ENCODE peak calls at places on chromosomes 1 and 21, in six cellular contexts. N, D, V, W, B and M are unnamed samples.

GRCh38 chr1:206050655-206051235 is 2.2 kb upstream of the RHEX start:
- DNase-seq in N (peak), D (no peak), B (peak), V (no peak), W (no peak), M (no peak)

GRCh38 chr1:231493421-231494185 is 34.9 kb upstream of the TSNAX start:
- DNase-seq in D (no peak), B (peak), V (peak), W (no peak), N (peak), M (no peak)

GRCh38 chr1:16026723-16027484 is 5.1 kb downstream of the CLCNKA start:
- DNase-seq in V (no peak), D (peak), B (no peak), N (no peak), W (peak), M (peak)

GRCh38 chr21:36753556-36753955 is 54.6 kb downstream of the SIM2 start:
- DNase-seq in W (no peak), V (peak), N (peak), D (no peak), B (no peak), M (no peak)

GRCh38 chr1:24483441-24483840 is 19.2 kb upstream of the RCAN3 start:
- DNase-seq in V (no peak), D (no peak), B (no peak), N (no peak), W (no peak), M (no peak)

GRCh38 chr1:95650631-95651030 is 416.6 kb downstream of the RWDD3 start:
- DNase-seq in D (no peak), W (no peak), V (no peak), N (no peak), B (no peak), M (peak)

GRCh38 chr1:233614173-233614742 is 352 bp downstream of the KCNK1 start:
- DNase-seq in B (peak), D (peak), W (peak), V (peak), N (peak), M (peak)

GRCh38 chr1:27656157-27656893 is 15.7 kb downstream of the IFI6 start:
- DNase-seq in W (no peak), B (no peak), V (peak), D (peak), N (peak), M (peak)

GRCh38 chr1:178275083-178275482 is 181.2 kb downstream of the RASAL2 start:
- DNase-seq in W (no peak), B (peak), N (peak), V (peak), D (no peak), M (no peak)

GRCh38 chr1:223109581-223110026 is 33.4 kb downstream of the TLR5 start:
- DNase-seq in N (no peak), W (no peak), B (no peak), D (no peak), V (no peak), M (no peak)

GRCh38 chr21:38293765-38294164 is 37.0 kb downstream of the KCNJ15 start:
- DNase-seq in V (no peak), W (no peak), B (no peak), D (no peak), N (no peak), M (no peak)

GRCh38 chr1:233281711-233282581 is 13.6 kb downstream of the PCNX2 start:
- DNase-seq in N (peak), B (no peak), D (no peak), V (peak), W (no peak), M (no peak)

GRCh38 chr21:34969431-34970036 is 79.6 kb downstream of the RUNX1 start:
- DNase-seq in W (no peak), B (no peak), N (no peak), V (no peak), D (no peak), M (no peak)

GRCh38 chr1:84300991-84301758 is at the start of gene SAMD13:
- DNase-seq in D (no peak), V (peak), W (no peak), B (no peak), N (peak), M (no peak)

GRCh38 chr1:79090985-79091384 is 84.5 kb upstream of the ADGRL4 start:
- DNase-seq in D (no peak), W (no peak), V (no peak), N (no peak), B (no peak), M (no peak)

GRCh38 chr1:12078938-12079861 is 16.1 kb downstream of the TNFRSF8 start:
- DNase-seq in N (peak), B (no peak), W (peak), D (peak), V (peak), M (peak)

GRCh38 chr21:45129231-45129923 is 55.0 kb downstream of the ADARB1 start:
- DNase-seq in D (no peak), N (peak), V (peak), B (no peak), W (no peak), M (no peak)

GRCh38 chr1:192877283-192877886 is 68.5 kb downstream of the RGS2 start:
- DNase-seq in B (no peak), N (no peak), V (peak), W (no peak), D (no peak), M (no peak)

GRCh38 chr1:241518447-241519307 is 878 bp downstream of the FH start:
- DNase-seq in W (no peak), D (peak), N (peak), V (peak), B (no peak), M (peak)

GRCh38 chr21:33682992-33683627 is 40.8 kb downstream of the ITSN1 start:
- DNase-seq in N (peak), D (no peak), V (peak), W (no peak), B (peak), M (peak)

GRCh38 chr1:106921186-106921585 is 135.3 kb upstream of the PRMT6 start:
- DNase-seq in D (no peak), V (no peak), W (no peak), N (peak), B (no peak), M (no peak)

GRCh38 chr1:21099034-21099868 is 77.4 kb downstream of the EIF4G3 start:
- DNase-seq in W (no peak), B (no peak), V (peak), D (no peak), N (peak), M (no peak)

DNA sequence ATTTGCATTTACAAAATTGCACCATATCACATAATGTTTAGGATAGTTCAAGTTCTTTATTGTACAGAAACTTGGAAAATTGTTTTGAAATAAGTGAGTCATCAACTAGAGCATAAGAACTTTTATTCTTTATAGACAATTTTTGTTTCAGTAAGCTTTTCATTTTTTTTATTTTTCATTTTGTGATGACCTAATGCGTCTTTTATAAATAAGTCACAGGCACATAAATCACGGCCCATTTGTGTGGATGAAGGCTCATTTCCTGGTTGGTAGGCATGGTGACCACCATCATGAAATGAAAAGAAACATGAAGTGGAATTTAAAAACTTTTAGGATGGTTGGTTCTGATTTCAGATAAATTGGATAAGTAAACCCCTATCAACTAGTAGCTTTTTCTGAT is 39.3 kb downstream of the SPAG17 start:
- DNase-seq in B (no peak), W (no peak), V (no peak), N (peak), D (no peak), M (no peak)
- H4K91ac ChIP-seq in B (no peak), W (no peak), V (no peak), N (no peak), D (no peak), M (no peak)

GRCh38 chr1:43930949-43931275 is 2.7 kb upstream of the ARTN start:
- DNase-seq in B (no peak), D (no peak), W (no peak), V (no peak), N (no peak), M (no peak)
- H4K91ac ChIP-seq in B (no peak), D (no peak), W (no peak), V (no peak), N (no peak), M (no peak)

DNA sequence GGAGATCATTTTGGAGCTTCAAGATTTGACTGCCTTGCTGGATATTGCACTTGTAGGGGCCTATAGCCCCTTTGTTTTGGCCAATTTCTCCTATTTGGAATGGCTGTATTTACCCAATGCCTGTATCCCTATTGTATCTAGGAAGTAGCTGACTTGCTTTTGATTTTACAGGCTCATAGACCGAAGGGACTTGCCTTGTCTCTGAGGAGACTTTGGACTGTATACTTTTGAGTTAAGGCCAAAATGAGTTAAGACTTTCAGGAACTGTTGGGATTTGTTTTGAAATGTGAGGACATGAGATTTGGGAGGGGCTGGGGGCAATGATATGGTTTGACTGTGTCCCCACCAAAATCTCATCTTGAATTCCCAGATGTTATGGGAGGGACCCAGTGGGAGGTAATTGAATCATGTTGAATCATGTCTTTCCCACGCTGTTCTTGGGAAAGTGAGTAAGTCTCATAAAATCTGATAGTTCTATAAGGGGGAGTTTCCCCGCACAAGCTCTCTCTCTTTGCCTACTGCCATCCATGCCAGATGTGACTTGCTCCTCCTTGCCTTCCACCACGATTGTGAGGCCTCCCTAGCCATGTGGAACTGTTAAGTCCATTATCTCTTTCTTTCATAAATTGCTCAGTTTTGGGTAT is 276.1 kb downstream of the LMX1A start:
- DNase-seq in W (no peak), D (no peak), V (no peak), B (no peak), N (no peak), M (no peak)
- H4K91ac ChIP-seq in W (no peak), D (no peak), V (no peak), B (no peak), N (no peak), M (no peak)

DNA sequence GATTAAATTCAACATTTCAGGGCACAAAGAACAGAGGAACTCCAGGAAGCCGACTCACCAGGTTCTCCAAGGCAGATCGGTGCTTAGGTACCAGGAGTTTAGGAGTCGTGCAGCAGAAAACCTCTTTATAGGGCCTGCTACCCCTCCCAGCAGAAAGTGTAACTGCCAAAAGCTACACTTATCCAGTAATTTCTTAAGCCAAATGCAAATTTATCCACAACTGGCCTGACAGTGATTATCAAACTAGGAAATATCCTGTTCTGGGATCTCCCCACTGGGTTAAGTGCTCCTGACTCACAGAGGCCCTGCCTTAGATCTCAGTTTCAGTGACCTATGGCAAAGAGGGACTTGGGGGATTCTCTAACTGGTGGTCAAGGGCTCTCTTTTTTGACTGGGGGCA is at the start of gene SPRR2F:
- DNase-seq in D (no peak), V (no peak), N (no peak), B (no peak), W (no peak), M (no peak)
- H4K91ac ChIP-seq in D (no peak), V (no peak), N (no peak), B (no peak), W (no peak), M (no peak)

GRCh38 chr1:4847731-4848130 is 193.3 kb downstream of the AJAP1 start:
- DNase-seq in W (no peak), V (no peak), D (no peak), B (no peak), N (no peak), M (no peak)
- H4K91ac ChIP-seq in W (no peak), V (no peak), D (no peak), B (no peak), N (no peak), M (no peak)

GRCh38 chr1:90236493-90236892 is 241.6 kb downstream of the ZNF326 start:
- DNase-seq in N (no peak), D (no peak), W (no peak), B (no peak), V (no peak), M (no peak)
- H4K91ac ChIP-seq in N (no peak), D (no peak), W (no peak), B (no peak), V (no peak), M (no peak)

GRCh38 chr1:39003787-39004186 is 12.7 kb downstream of the AKIRIN1 start:
- DNase-seq in B (no peak), N (peak), D (no peak), V (no peak), W (no peak), M (no peak)
- H4K91ac ChIP-seq in B (no peak), N (no peak), D (no peak), V (no peak), W (no peak), M (no peak)

DNA sequence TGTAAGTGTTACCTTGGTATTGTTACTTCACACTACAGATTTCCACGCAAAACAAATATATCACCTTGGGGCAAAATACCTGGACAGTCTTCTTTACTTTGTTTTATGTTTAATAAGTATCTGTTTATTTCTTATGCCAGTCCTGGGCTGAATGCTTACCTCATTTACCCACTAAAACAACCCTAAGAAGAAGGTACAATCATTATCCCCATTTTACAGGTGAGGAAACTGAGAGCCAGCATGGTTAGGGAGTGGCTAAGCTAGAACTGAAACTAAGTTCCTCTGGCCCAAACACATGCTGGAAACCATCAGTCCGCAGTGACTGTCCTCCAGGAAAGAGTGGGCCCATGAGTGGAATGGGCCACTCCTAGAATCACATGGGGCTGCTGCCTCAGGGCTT is 13.0 kb upstream of the GUCA2B start:
- DNase-seq in N (no peak), B (no peak), V (no peak), D (no peak), W (no peak), M (no peak)
- H4K91ac ChIP-seq in N (no peak), B (no peak), V (no peak), D (no peak), W (no peak), M (no peak)

GRCh38 chr1:9685833-9686232 is 34.3 kb downstream of the PIK3CD start:
- DNase-seq in W (no peak), B (peak), V (peak), D (no peak), N (no peak), M (no peak)

GRCh38 chr1:9687120-9687875 is 35.8 kb downstream of the PIK3CD start:
- DNase-seq in W (peak), B (peak), V (peak), N (peak), D (peak), M (peak)

GRCh38 chr1:9687876-9688582 is 36.5 kb downstream of the PIK3CD start:
- DNase-seq in D (peak), W (peak), N (peak), B (no peak), V (peak), M (no peak)

GRCh38 chr1:9688599-9688998 is 37.1 kb downstream of the PIK3CD start:
- DNase-seq in W (no peak), B (no peak), N (no peak), D (no peak), V (no peak), M (no peak)

DNA sequence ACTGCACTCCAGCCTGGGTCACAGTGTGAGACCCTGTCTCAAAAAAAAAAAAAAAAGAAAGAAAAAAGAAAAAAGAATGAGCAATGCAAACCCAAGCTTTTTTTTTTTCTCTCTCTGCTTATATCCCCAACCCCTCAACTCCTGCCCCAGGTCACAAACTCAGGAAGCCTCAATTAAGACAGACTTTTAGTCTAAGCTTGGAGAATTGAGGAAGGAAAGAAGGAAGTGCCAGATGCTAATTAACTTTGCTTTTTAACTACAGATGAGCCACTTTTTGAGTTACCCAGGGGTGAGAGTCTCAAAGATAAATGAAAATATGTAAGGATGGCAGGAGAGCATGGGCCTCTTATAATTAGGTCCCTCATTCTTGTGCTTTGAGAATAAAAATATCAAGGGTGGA is 33.3 kb downstream of the PIK3CD start:
- DNase-seq in N (no peak), D (no peak), V (no peak), W (no peak), B (no peak), M (no peak)
- H4K91ac ChIP-seq in N (no peak), D (no peak), V (no peak), W (no peak), B (no peak), M (no peak)

GRCh38 chr1:153670859-153671622 is at the start of gene ILF2:
- DNase-seq in B (peak), D (peak), W (peak), V (peak), N (peak), M (peak)

GRCh38 chr1:153667439-153667838 is 3.4 kb downstream of the ILF2 start:
- DNase-seq in B (no peak), V (no peak), D (no peak), W (no peak), N (no peak), M (no peak)

GRCh38 chr1:153670257-153670858 is 435 bp downstream of the ILF2 start:
- DNase-seq in D (no peak), W (no peak), B (no peak), N (no peak), V (no peak), M (no peak)

GRCh38 chr1:153669606-153670005 is 1.2 kb downstream of the ILF2 start:
- DNase-seq in D (no peak), W (no peak), V (no peak), B (no peak), N (no peak), M (no peak)
- H4K91ac ChIP-seq in D (no peak), W (no peak), V (no peak), B (no peak), N (no peak), M (no peak)